ENCODE peak calls at places on chromosome X, in six cellular contexts. V, W, C, J, B and P are unnamed samples.
A peak's percentile ranks its signal among the peaks of the same experiment; 100 is the strongest.

GRCh38 chrX:17411189-17411588 is 36.2 kb downstream of the NHS start:
- DNase-seq in V (no peak), J (no peak), C (peak; percentile 24), W (peak; percentile 18), B (no peak), P (no peak)

GRCh38 chrX:149370097-149370496 is 135.0 kb downstream of the IDS start:
- DNase-seq in C (no peak), B (no peak), V (no peak), W (no peak), J (no peak), P (no peak)

GRCh38 chrX:153379971-153380581 is 21.1 kb downstream of the PNMA6E start:
- DNase-seq in J (no peak), V (no peak), C (peak; percentile 23), W (no peak), B (peak; percentile 18), P (no peak)

GRCh38 chrX:23304881-23305280 is 29.8 kb upstream of the PTCHD1 start:
- DNase-seq in C (no peak), B (no peak), J (no peak), V (no peak), W (no peak), P (no peak)

GRCh38 chrX:111506826-111507225 is 4.6 kb upstream of the SERTM2 start:
- DNase-seq in V (no peak), J (no peak), C (no peak), B (no peak), W (no peak), P (no peak)

GRCh38 chrX:136204571-136204970 is 46.6 kb downstream of the MAP7D3 start:
- DNase-seq in W (no peak), J (no peak), V (no peak), B (no peak), C (no peak), P (no peak)

GRCh38 chrX:153885208-153885787 is 675 bp downstream of the L1CAM start:
- DNase-seq in C (peak; percentile 21), B (peak; percentile 72), V (no peak), J (no peak), W (no peak), P (no peak)

GRCh38 chrX:110032534-110033161 is 29.7 kb downstream of the TMEM164 start:
- DNase-seq in V (no peak), C (peak; percentile 45), B (no peak), W (no peak), J (no peak), P (no peak)

GRCh38 chrX:151922692-151923091 is 10.0 kb downstream of the MAGEA4 start:
- DNase-seq in V (no peak), B (no peak), W (no peak), J (no peak), C (no peak), P (no peak)

GRCh38 chrX:134423606-134424005 is 36.4 kb upstream of the HPRT1 start:
- DNase-seq in B (no peak), W (peak; percentile 41), J (no peak), C (peak; percentile 23), V (no peak), P (no peak)